ENCODE peak calls at places on chromosomes 16 and 17, in four cellular contexts. X is T-cell; V is stimulated activated CD8-positive, alpha-beta memory T cell treated with anti-CD3 and anti-CD28 coated beads, Interleukin-4, amount 100 ng/mL, for 24 hours; N is KBM-7. T is an unnamed sample.

GRCh38 chr16:57996406-57997175 is 3.9 kb downstream of the ZNF319 start:
- DNase-seq in N (no peak), X (no peak), V (no peak), T (no peak)

GRCh38 chr16:65515193-65515592 is 393.3 kb upstream of the CDH11 start:
- DNase-seq in V (no peak), X (no peak), N (no peak), T (no peak)

GRCh38 chr17:45288825-45289224 is 26.9 kb upstream of the SPATA32 start:
- DNase-seq in N (no peak), V (no peak), X (no peak), T (no peak)

GRCh38 chr17:29557717-29558116 is 9.1 kb downstream of the ABHD15 start:
- DNase-seq in V (no peak), X (no peak), N (no peak), T (no peak)

GRCh38 chr17:7589204-7589868 is 558 bp downstream of the SOX15 start:
- DNase-seq in N (no peak), V (peak; percentile 49), X (no peak), T (peak; percentile 57)

GRCh38 chr17:80805032-80805751 is 186.4 kb upstream of the CHMP6 start:
- DNase-seq in N (no peak), X (no peak), V (no peak), T (no peak)

GRCh38 chr17:58279736-58280479 is 827 bp downstream of the MPO start:
- DNase-seq in V (no peak), N (no peak), X (no peak), T (no peak)

GRCh38 chr17:44211281-44212265 is 7.9 kb downstream of the UBTF start:
- DNase-seq in V (no peak), X (no peak), N (no peak), T (no peak)